ENCODE peak calls at places on chromosomes 5 and 9, in five cellular contexts. I is T-helper 2 cell, C is fibroblast of lung, A is T-helper 1 cell, F is breast epithelium. J is an unnamed sample.

GRCh38 chr9:84139296-84140100 is 158.9 kb downstream of the RMI1 start:
- DNase-seq in F (peak; percentile 44), I (no peak), C (peak; percentile 44), A (no peak), J (no peak)

GRCh38 chr9:79609468-79610018 is 37.8 kb downstream of the TLE4 start:
- DNase-seq in I (no peak), C (no peak), A (no peak), F (no peak), J (no peak)

GRCh38 chr9:115877852-115878450 is 275.6 kb upstream of the PAPPA start:
- DNase-seq in I (no peak), A (no peak), F (no peak), C (no peak), J (no peak)

GRCh38 chr5:160287378-160288051 is 24.8 kb downstream of the CCNJL start:
- DNase-seq in A (no peak), F (peak; percentile 52), C (peak; percentile 70), I (no peak), J (no peak)

GRCh38 chr9:5499889-5500398 is 10.4 kb upstream of the PDCD1LG2 start:
- DNase-seq in I (no peak), F (no peak), A (no peak), C (peak; percentile 61), J (no peak)

GRCh38 chr9:132020845-132021510 is 58.7 kb downstream of the MED27 start:
- DNase-seq in F (no peak), C (peak; percentile 36), A (no peak), I (no peak), J (no peak)

GRCh38 chr9:35948901-35949318 is 9.0 kb downstream of the OR2S2 start:
- DNase-seq in F (peak; percentile 59), C (no peak), A (no peak), I (no peak), J (no peak)

GRCh38 chr5:123876265-123876790 is 364.4 kb downstream of the CSNK1G3 start:
- DNase-seq in F (no peak), C (peak; percentile 36), I (no peak), A (no peak), J (no peak)